ENCODE peak calls at places on chromosomes 13 and 19, in four cellular contexts. J, E, R and G are unnamed samples.

GRCh38 chr19:7527516-7528191 is 5.2 kb downstream of the MCOLN1 start:
- DNase-seq in J (no peak), E (no peak), R (no peak), G (no peak)

GRCh38 chr13:98291658-98292057 is 114.6 kb upstream of the RNF113B start:
- DNase-seq in J (peak; percentile 58), E (no peak), R (no peak), G (no peak)

GRCh38 chr19:14325863-14326262 is 55.4 kb upstream of the ADGRE5 start:
- DNase-seq in J (no peak), E (no peak), R (no peak), G (no peak)

GRCh38 chr19:30634431-30634830 is 262.2 kb downstream of the ZNF536 start:
- DNase-seq in J (no peak), E (no peak), R (no peak), G (no peak)

GRCh38 chr19:21569497-21569870 is 64.1 kb downstream of the ZNF429 start:
- DNase-seq in J (no peak), E (no peak), R (no peak), G (no peak)

GRCh38 chr13:111367340-111367739 is 46.9 kb downstream of the TEX29 start:
- DNase-seq in J (no peak), E (no peak), R (no peak), G (no peak)

GRCh38 chr19:33407140-33407551 is 33.6 kb downstream of the CEBPG start:
- DNase-seq in J (no peak), E (no peak), R (no peak), G (no peak)

GRCh38 chr13:44359983-44360375 is 13.6 kb upstream of the SERP2 start:
- DNase-seq in J (no peak), E (no peak), R (no peak), G (no peak)

GRCh38 chr13:42876270-42876714 is 94.9 kb downstream of the FAM216B start:
- DNase-seq in J (no peak), E (peak; percentile 82), R (no peak), G (no peak)

GRCh38 chr13:41196620-41197019 is 2.3 kb upstream of the KBTBD7 start:
- DNase-seq in J (peak; percentile 16), E (no peak), R (peak; percentile 13), G (no peak)

GRCh38 chr13:35479691-35480090 is 3.2 kb upstream of the MAB21L1 start:
- DNase-seq in J (no peak), E (no peak), R (no peak), G (no peak)

GRCh38 chr13:48579167-48579918 is 46.5 kb upstream of the RCBTB2 start:
- DNase-seq in J (no peak), E (peak; percentile 94), R (no peak), G (no peak)

GRCh38 chr13:99382428-99383133 is 75.4 kb upstream of the GPR183 start:
- DNase-seq in J (no peak), E (no peak), R (no peak), G (no peak)

GRCh38 chr19:19602136-19602712 is 16.3 kb downstream of the PBX4 start:
- DNase-seq in J (peak; percentile 40), E (no peak), R (no peak), G (no peak)

GRCh38 chr19:20969898-20970297 is 46.8 kb downstream of the ZNF85 start:
- DNase-seq in J (no peak), E (no peak), R (no peak), G (no peak)

GRCh38 chr19:39110263-39110967 is 15.2 kb upstream of the PAK4 start:
- DNase-seq in J (peak; percentile 38), E (no peak), R (peak; percentile 66), G (peak; percentile 95)

GRCh38 chr19:39113199-39113598 is 12.4 kb upstream of the PAK4 start:
- DNase-seq in J (no peak), E (no peak), R (no peak), G (no peak)

GRCh38 chr19:39111593-39112199 is 13.9 kb upstream of the PAK4 start:
- DNase-seq in J (no peak), E (no peak), R (peak; percentile 45), G (peak; percentile 85)

GRCh38 chr19:39109641-39110040 is 15.9 kb upstream of the PAK4 start:
- DNase-seq in J (no peak), E (no peak), R (no peak), G (no peak)

GRCh38 chr19:39112338-39112890 is 13.2 kb upstream of the PAK4 start:
- DNase-seq in J (no peak), E (no peak), R (no peak), G (peak; percentile 99)
- TF ChIP-seq POLR2AphosphoS2 in J (no peak), E (no peak), R (no peak), G (no peak)

DNA sequence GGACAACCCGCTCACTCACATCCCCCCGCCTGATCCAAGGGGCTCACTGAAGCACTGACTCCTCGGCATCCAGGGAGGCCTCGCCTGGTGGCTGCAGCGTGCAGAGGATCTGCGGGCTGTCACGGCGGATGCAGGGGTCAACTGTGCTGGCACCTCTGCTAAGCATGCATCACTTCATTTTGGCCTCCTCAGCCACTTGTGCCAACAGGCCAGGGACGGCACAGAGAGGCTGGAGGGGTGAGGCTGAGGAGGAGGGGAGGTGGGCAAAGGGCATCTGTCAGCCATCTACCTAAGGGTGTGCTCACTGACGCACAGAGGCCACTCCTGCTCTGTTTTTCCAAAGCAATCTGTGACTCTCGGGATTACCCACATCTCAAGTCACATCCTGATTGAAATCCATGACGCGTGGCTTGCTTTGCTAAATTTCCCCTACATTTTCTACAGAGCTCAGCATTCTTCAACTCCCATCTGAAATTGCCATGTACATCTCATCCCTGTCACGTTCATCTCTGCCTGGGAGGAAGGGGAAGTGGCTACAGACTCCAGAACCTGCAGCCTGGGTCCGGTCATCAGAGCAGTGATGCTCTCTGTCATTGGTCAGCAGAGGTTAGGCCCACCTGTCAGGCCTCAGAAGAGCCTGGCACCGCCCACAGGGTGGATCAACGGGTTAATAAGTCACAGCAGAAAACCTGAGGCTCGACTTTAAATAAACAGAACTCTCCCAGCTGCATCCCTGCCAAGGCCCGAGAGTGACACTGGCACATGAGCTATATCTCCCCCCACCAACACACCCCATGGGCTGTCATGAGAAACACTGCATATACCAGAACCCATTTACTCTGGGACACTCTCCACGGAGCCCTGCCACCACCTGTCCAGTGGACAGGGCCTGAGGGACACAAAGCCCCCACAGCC is 17.6 kb downstream of the ELL start:
- DNase-seq in J (peak; percentile 96), E (no peak), R (no peak), G (no peak)
- TF ChIP-seq MAX in J (peak; percentile 47), E (no peak), R (no peak), G (no peak)

DNA sequence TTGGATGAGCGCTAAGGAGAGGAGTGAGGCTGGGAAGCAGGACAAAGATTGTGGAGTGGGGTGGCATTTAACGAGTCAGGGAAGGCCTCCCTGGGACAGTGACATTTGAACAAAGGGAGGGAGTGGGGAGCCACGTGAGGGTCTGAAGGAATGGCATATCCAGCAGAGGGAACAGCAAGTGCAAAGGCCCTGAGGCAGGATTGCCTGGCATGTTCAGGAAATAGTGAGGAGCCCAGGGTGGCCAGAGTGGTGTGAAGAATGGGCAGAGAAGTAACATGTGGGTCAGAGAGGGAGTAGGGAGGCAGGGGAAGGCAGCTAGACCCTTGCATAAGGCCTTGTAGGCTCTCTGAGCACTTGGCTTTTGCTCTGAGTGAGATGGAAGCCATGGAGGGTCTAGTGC is 14.9 kb upstream of the PVR start:
- DNase-seq in J (no peak), E (no peak), R (no peak), G (no peak)
- TF ChIP-seq POLR2AphosphoS2 in J (no peak), E (no peak), R (no peak), G (no peak)

DNA sequence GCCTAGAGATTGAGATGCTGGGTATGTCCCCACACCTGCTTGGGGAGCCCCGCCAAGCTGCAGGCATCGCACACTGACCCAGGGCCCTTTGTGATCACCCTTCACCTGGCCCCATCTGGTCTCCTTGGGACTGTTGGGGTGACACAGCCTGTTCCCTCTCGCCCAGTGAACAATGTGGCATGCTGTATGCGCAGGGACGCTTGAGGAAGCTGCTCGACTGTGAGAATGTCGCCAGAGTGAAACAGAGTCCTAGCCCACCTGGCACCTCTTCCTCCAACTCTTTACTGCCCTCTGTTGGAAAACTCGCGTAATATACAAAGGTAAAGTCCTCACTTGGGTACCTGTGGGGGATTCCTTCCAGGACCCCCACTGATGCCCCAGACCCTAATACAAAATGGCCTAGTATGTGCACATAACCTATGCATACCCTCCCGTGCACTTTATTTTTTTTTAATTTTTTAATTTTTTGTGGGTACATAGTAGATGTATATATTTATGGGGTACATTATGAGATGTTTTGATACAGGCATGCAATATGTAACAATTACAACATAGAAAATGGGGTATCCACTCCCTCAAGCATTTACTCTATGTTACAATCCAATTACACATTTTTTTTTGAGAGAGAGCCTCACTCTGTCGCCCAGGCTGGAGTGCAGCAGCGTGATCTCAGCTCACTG is 9.0 kb downstream of the BLOC1S3 start:
- DNase-seq in J (peak; percentile 49), E (no peak), R (peak; percentile 59), G (peak; percentile 49)
- TF ChIP-seq MAX in J (no peak), E (no peak), R (no peak), G (no peak)

DNA sequence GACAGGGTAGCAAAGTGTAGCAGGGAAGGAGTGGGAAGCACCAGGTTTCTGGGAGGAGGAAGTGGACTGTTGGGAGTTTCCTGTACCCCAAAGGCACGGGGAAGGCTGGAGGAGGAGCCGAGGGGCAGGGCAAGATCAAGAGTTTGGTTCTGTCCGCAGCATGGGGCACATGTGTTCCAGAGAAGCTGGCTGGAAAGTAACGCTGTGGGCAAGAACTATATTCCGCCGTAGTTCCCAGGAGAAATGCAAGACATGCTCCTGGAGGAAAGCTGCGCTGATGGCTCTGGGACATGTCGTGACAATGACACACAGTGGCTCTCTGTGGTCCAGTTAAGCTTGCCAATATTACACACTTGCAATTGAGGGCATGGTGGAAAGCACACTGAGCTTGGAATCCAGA is 51.7 kb upstream of the KPNA3 start:
- DNase-seq in J (no peak), E (no peak), R (no peak), G (no peak)
- TF ChIP-seq POLR2AphosphoS2 in J (no peak), E (no peak), R (no peak), G (no peak)

GRCh38 chr13:85619321-85619720 is 179.9 kb downstream of the SLITRK6 start:
- DNase-seq in J (no peak), E (no peak), R (no peak), G (no peak)

GRCh38 chr13:85618514-85618913 is 180.7 kb downstream of the SLITRK6 start:
- DNase-seq in J (no peak), E (no peak), R (no peak), G (no peak)

GRCh38 chr13:85616275-85616674 is 182.9 kb downstream of the SLITRK6 start:
- DNase-seq in J (no peak), E (no peak), R (no peak), G (no peak)
- TF ChIP-seq MAX in J (no peak), E (no peak), R (no peak), G (no peak)

DNA sequence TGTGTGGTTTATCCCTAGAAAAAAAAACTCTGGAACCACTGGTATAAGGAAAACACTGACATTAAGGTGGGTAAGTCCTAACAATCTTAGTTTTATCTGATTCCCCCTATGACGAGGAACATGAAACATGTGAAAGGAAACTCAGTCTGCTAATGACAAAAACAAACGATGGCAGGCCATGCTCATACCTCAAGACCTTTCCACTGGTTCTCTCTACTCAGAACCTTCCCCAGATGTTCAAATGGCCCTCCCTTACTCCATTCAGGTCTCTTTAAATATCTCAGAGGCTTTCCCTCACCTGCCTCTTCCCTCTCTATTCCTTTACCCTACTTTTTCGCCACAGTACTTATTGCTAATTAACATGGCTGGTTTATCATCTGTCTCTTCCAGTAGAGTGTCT is 1.6 kb downstream of the TUBGCP3 start:
- DNase-seq in J (no peak), E (no peak), R (no peak), G (no peak)
- TF ChIP-seq POLR2AphosphoS2 in J (no peak), E (no peak), R (no peak), G (no peak)